ENCODE peak calls at places on chromosomes 11 and 22, in nine cellular contexts. G is A549, Y is heart left ventricle, Z is endothelial cell of umbilical vein, V is body of pancreas, W is right lobe of liver, O is ovary, J is tibial nerve, S is prostate gland. K is an unnamed sample.

GRCh38 chr22:41286639-41287091 is 678 bp upstream of the RANGAP1 start:
- DNase-seq in G (no peak), Y (no peak), Z (no peak), V (no peak), W (no peak), O (no peak), J (no peak), S (peak), K (peak)

GRCh38 chr22:22105364-22105763 is 122.8 kb upstream of the TOP3B start:
- DNase-seq in G (no peak), Y (no peak), Z (no peak), V (no peak), W (no peak), O (no peak), J (no peak), S (no peak), K (no peak)

GRCh38 chr11:72352859-72353551 is 81.3 kb downstream of the CLPB start:
- DNase-seq in G (no peak), Y (no peak), Z (no peak), V (no peak), W (no peak), O (no peak), J (no peak), S (peak), K (no peak)

GRCh38 chr22:30970356-30970746 is 1.3 kb downstream of the TUG1 start:
- DNase-seq in G (no peak), Y (no peak), Z (no peak), V (no peak), W (no peak), O (no peak), J (no peak), S (no peak), K (no peak)

GRCh38 chr22:40210814-40211213 is 33.1 kb downstream of the TNRC6B start:
- DNase-seq in G (no peak), Y (no peak), Z (no peak), V (no peak), W (no peak), O (no peak), J (no peak), S (no peak), K (no peak)

GRCh38 chr11:80586464-80586863 is 1145.6 kb upstream of the TENM4 start:
- DNase-seq in G (no peak), Y (no peak), Z (no peak), V (no peak), W (no peak), O (no peak), J (no peak), S (no peak), K (no peak)

GRCh38 chr11:120302001-120302805 is 22.9 kb upstream of the TLCD5 start:
- DNase-seq in G (no peak), Y (no peak), Z (no peak), V (peak), W (peak), O (no peak), J (no peak), S (peak), K (no peak)

GRCh38 chr11:12001152-12001551 is 7.3 kb downstream of the DKK3 start:
- DNase-seq in G (no peak), Y (no peak), Z (no peak), V (peak), W (no peak), O (no peak), J (no peak), S (no peak), K (no peak)

GRCh38 chr11:87372068-87372467 is 334.3 kb downstream of the TMEM135 start:
- DNase-seq in G (no peak), Y (no peak), Z (no peak), V (no peak), W (no peak), O (no peak), J (no peak), S (no peak), K (no peak)

GRCh38 chr11:134330611-134331564 is 900 bp upstream of the GLB1L2 start:
- DNase-seq in G (no peak), Y (no peak), Z (no peak), V (no peak), W (no peak), O (no peak), J (no peak), S (no peak), K (no peak)

GRCh38 chr22:40107756-40108437 is 69.8 kb upstream of the TNRC6B start:
- DNase-seq in G (no peak), Y (peak), Z (no peak), V (peak), W (no peak), O (no peak), J (no peak), S (peak), K (peak)

GRCh38 chr11:70501933-70502540 is 103.7 kb downstream of the CTTN start:
- DNase-seq in G (no peak), Y (no peak), Z (no peak), V (no peak), W (peak), O (no peak), J (no peak), S (no peak), K (no peak)

GRCh38 chr11:33941637-33942160 is 49.8 kb upstream of the LMO2 start:
- DNase-seq in G (no peak), Y (no peak), Z (peak), V (no peak), W (no peak), O (no peak), J (no peak), S (no peak), K (peak)

GRCh38 chr11:106001304-106002012 is 20.6 kb downstream of the MSANTD4 start:
- DNase-seq in G (no peak), Y (no peak), Z (no peak), V (no peak), W (no peak), O (no peak), J (no peak), S (no peak), K (no peak)

GRCh38 chr11:115406404-115406803 is 97.8 kb downstream of the CADM1 start:
- DNase-seq in G (no peak), Y (no peak), Z (no peak), V (no peak), W (no peak), O (no peak), J (no peak), S (no peak), K (no peak)

GRCh38 chr22:29206372-29207230 is 905 bp downstream of the EMID1 start:
- DNase-seq in G (no peak), Y (no peak), Z (no peak), V (no peak), W (no peak), O (no peak), J (no peak), S (no peak), K (no peak)

GRCh38 chr11:92867913-92868619 is 101.4 kb upstream of the MTNR1B start:
- DNase-seq in G (no peak), Y (no peak), Z (no peak), V (no peak), W (no peak), O (no peak), J (no peak), S (peak), K (no peak)

GRCh38 chr11:452916-453527 is 2.9 kb downstream of the PTDSS2 start:
- DNase-seq in G (no peak), Y (no peak), Z (no peak), V (no peak), W (no peak), O (no peak), J (no peak), S (no peak), K (no peak)
- TF ChIP-seq POLR2A in G (no peak), Y (no peak), Z (no peak), V (no peak), W (no peak), O (no peak), J (no peak), S (no peak), K (no peak)

GRCh38 chr11:94515398-94515797 is 3.1 kb downstream of the C11orf97 start:
- DNase-seq in G (no peak), Y (no peak), Z (no peak), V (no peak), W (no peak), O (no peak), J (no peak), S (no peak), K (no peak)

GRCh38 chr11:94516725-94517124 is 4.5 kb downstream of the C11orf97 start:
- DNase-seq in G (no peak), Y (no peak), Z (no peak), V (no peak), W (no peak), O (no peak), J (no peak), S (no peak), K (no peak)

GRCh38 chr11:94513091-94513490 is 830 bp downstream of the C11orf97 start:
- DNase-seq in G (no peak), Y (no peak), Z (no peak), V (peak), W (no peak), O (no peak), J (no peak), S (no peak), K (no peak)

GRCh38 chr11:94507485-94507884 is 4.8 kb upstream of the C11orf97 start:
- DNase-seq in G (no peak), Y (no peak), Z (no peak), V (no peak), W (no peak), O (no peak), J (no peak), S (no peak), K (no peak)

GRCh38 chr11:94511932-94512781 is at the start of gene C11orf97:
- DNase-seq in G (peak), Y (peak), Z (peak), V (peak), W (peak), O (peak), J (no peak), S (peak), K (peak)
- H3K27ac ChIP-seq in G (peak), Y (no peak), Z (no peak), V (peak), W (no peak), O (no peak), J (no peak), S (no peak), K (no peak)

DNA sequence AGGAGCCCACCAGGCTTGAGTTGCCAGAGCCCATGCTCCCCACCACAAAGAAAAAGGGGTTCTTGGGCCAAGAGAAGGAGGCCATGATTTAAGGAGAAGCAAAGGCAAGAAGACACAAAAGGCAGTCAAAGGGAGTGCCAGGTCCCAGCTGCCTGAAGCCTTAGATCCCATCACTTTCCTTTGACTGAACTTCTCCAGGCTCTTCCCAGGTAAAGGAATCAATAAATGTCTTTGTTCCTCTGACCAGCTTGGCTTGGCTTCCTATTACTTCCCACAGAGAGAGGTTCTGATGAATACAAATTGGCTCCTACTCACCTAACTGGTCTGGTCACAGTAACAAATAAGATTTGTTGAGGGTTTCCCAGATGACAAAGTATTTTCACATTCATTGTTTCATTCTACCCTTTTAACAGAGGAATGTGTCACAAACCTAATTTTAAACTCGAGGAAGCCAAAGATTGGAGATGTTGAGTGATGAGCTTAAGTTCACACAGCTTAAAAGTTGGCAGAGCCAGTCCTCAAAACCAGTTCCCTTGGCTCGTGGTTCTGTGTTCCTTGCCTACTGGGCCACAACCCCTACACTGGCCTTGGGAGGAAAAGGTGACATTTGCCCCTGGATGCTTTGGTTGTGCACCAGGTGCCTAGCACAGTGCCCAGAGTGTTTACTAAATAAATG is 96.4 kb upstream of the SESN3 start:
- DNase-seq in G (no peak), Y (no peak), Z (no peak), V (no peak), W (no peak), O (no peak), J (no peak), S (no peak), K (no peak)
- H3K4me3 ChIP-seq in G (no peak), Y (no peak), Z (no peak), V (no peak), W (no peak), O (no peak), J (no peak), S (no peak), K (no peak)

DNA sequence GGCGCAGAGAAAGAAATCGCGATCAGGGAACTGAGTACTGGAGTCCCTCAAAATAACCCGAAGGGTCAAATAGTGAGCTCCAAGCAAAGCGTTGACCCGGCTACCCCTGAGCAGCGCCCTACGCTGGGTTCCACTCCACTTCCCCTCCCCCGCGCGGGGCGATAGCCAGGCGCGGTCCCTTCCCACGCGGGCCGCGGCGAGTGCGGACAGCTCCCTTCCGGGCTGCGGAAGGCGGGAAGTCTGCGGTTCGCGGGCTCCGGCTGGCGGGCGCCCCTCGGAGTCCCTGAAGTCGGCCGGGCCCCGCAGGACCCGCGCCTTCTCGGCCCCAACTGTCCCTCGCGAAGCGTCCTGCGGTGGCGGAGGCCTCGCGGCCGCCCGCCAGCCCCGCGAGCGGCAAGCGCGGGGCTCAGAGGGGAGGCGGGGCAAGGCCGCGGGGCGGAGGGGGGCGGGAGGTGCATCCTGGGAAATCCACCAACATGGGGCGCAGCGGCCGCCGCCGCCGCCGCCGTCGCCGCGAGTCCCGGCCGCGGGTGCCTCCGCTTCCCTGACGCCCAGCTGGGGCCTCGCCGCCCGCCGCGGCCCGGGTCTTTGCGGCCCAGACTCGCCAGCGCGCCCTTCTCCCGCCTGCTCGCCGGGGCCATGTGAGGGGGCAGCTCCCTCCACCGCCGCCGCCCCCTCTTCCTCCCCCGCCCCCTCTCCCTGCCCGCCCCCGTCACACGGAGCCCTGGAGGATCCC is at the start of gene QSER1:
- DNase-seq in G (peak), Y (peak), Z (peak), V (peak), W (peak), O (peak), J (peak), S (peak), K (peak)
- TF ChIP-seq POLR2A in G (peak), Y (peak), Z (peak), V (peak), W (peak), O (peak), J (peak), S (peak), K (peak)

GRCh38 chr11:45933846-45934579 is 11.6 kb downstream of the LARGE2 start:
- DNase-seq in G (no peak), Y (no peak), Z (no peak), V (no peak), W (no peak), O (no peak), J (no peak), S (no peak), K (no peak)
- H3K27ac ChIP-seq in G (no peak), Y (no peak), Z (no peak), V (peak), W (peak), O (no peak), J (no peak), S (peak), K (no peak)